ENCODE peak calls at places on chromosomes 1 and 21, in eight cellular contexts. R, I, L, Y, J, T, B and G are unnamed samples.

GRCh38 chr21:32167513-32167912 is 111.3 kb downstream of the MIS18A start:
- DNase-seq in T (no peak), R (no peak), B (no peak), J (no peak), Y (no peak), L (no peak), I (no peak), G (no peak)

GRCh38 chr1:95068956-95069710 is 3.6 kb downstream of the ALG14 start:
- DNase-seq in T (no peak), J (no peak), I (no peak), L (peak; percentile 56), R (no peak), B (no peak), Y (no peak), G (no peak)

GRCh38 chr21:45430521-45431501 is 25.8 kb downstream of the COL18A1 start:
- DNase-seq in Y (no peak), T (peak; percentile 85), B (no peak), R (no peak), I (no peak), J (no peak), L (peak; percentile 62), G (no peak)

GRCh38 chr1:58854576-58854975 is 70.7 kb upstream of the JUN start:
- DNase-seq in B (no peak), R (no peak), L (no peak), Y (no peak), J (no peak), I (no peak), T (no peak), G (peak; percentile 81)

GRCh38 chr1:57843760-57844159 is 419.9 kb upstream of the DAB1 start:
- DNase-seq in I (no peak), R (no peak), Y (no peak), L (no peak), B (no peak), T (no peak), J (no peak), G (no peak)

GRCh38 chr1:43366179-43366578 is 1.6 kb downstream of the ELOVL1 start:
- DNase-seq in B (no peak), Y (no peak), L (no peak), T (no peak), R (no peak), J (no peak), I (peak; percentile 47), G (no peak)

GRCh38 chr1:59323879-59324278 is 27.0 kb downstream of the FGGY start:
- DNase-seq in I (no peak), L (no peak), J (no peak), Y (no peak), B (no peak), T (no peak), R (peak; percentile 54), G (no peak)

GRCh38 chr1:184260382-184260781 is 126.4 kb upstream of the C1orf21 start:
- DNase-seq in L (no peak), T (no peak), Y (no peak), J (no peak), B (no peak), I (no peak), R (peak; percentile 86), G (no peak)

GRCh38 chr21:17925900-17926299 is 106.7 kb upstream of the C21orf91 start:
- DNase-seq in B (peak; percentile 20), L (peak; percentile 31), T (peak; percentile 12), J (no peak), R (peak; percentile 30), I (peak; percentile 17), Y (peak; percentile 17), G (no peak)

GRCh38 chr1:2974701-2975301 is 46.5 kb upstream of the ACTRT2 start:
- DNase-seq in T (no peak), B (no peak), J (no peak), L (no peak), R (no peak), I (no peak), Y (no peak), G (no peak)

GRCh38 chr1:20829946-20830345 is 42.8 kb upstream of the HP1BP3 start:
- DNase-seq in Y (no peak), I (no peak), R (no peak), T (no peak), L (no peak), J (no peak), B (no peak), G (no peak)

GRCh38 chr1:31617917-31618746 is 643 bp downstream of the HCRTR1 start:
- DNase-seq in I (no peak), R (peak; percentile 61), L (peak; percentile 29), T (peak; percentile 84), J (peak; percentile 17), B (no peak), Y (peak; percentile 19), G (no peak)

GRCh38 chr1:219812491-219813221 is 115.7 kb downstream of the SLC30A10 start:
- DNase-seq in B (peak; percentile 51), L (peak; percentile 90), R (peak; percentile 82), I (peak; percentile 78), Y (peak; percentile 80), J (no peak), T (peak; percentile 45), G (peak; percentile 43)

GRCh38 chr1:187281085-187281484 is 452.3 kb downstream of the PLA2G4A start:
- DNase-seq in Y (no peak), B (no peak), R (no peak), J (no peak), L (no peak), T (no peak), I (no peak), G (no peak)

GRCh38 chr1:119531606-119532323 is 24.8 kb downstream of the HSD3B1 start:
- DNase-seq in B (no peak), L (no peak), T (no peak), Y (no peak), J (no peak), R (no peak), I (no peak), G (no peak)

GRCh38 chr1:101147381-101147780 is 89.4 kb upstream of the S1PR1 start:
- DNase-seq in L (no peak), B (no peak), J (no peak), I (no peak), R (no peak), T (no peak), Y (no peak), G (no peak)

GRCh38 chr1:108801101-108801500 is 54.6 kb downstream of the STXBP3 start:
- DNase-seq in J (no peak), Y (no peak), I (no peak), T (no peak), L (no peak), B (no peak), R (peak; percentile 54), G (no peak)

GRCh38 chr1:169102567-169102966 is 3.9 kb upstream of the ATP1B1 start:
- DNase-seq in L (peak; percentile 74), J (no peak), B (no peak), T (no peak), R (peak; percentile 71), Y (peak; percentile 53), I (no peak), G (peak; percentile 50)

GRCh38 chr1:37602750-37603694 is 7.3 kb upstream of the GNL2 start:
- DNase-seq in Y (peak; percentile 63), B (no peak), J (no peak), L (peak; percentile 52), T (peak; percentile 55), I (peak; percentile 12), R (peak; percentile 59), G (peak; percentile 63)

GRCh38 chr1:205301220-205301821 is 20.2 kb downstream of the NUAK2 start:
- DNase-seq in J (no peak), I (no peak), R (peak; percentile 94), B (peak; percentile 79), L (peak; percentile 77), T (peak; percentile 82), Y (no peak), G (peak; percentile 89)

GRCh38 chr1:53408755-53409129 is 50.5 kb upstream of the DMRTB1 start:
- DNase-seq in B (no peak), T (no peak), Y (no peak), R (no peak), J (no peak), I (no peak), L (no peak), G (no peak)

GRCh38 chr1:31788825-31789256 is 24.7 kb upstream of the ADGRB2 start:
- DNase-seq in R (no peak), T (no peak), B (peak; percentile 13), L (peak; percentile 58), Y (peak; percentile 48), J (no peak), I (no peak), G (no peak)

GRCh38 chr1:16925635-16926490 is 4.1 kb downstream of the CROCC start:
- DNase-seq in I (peak; percentile 69), Y (no peak), B (no peak), J (no peak), T (no peak), L (no peak), R (no peak), G (no peak)

GRCh38 chr1:59178339-59178744 is 118.6 kb upstream of the FGGY start:
- DNase-seq in L (no peak), T (no peak), Y (no peak), I (no peak), B (peak; percentile 96), J (no peak), R (no peak), G (no peak)

GRCh38 chr1:200263203-200263602 is 146.6 kb downstream of the ZNF281 start:
- DNase-seq in T (no peak), B (no peak), J (no peak), Y (no peak), L (no peak), R (no peak), I (no peak), G (no peak)

GRCh38 chr1:30753660-30754123 is 3.9 kb downstream of the LAPTM5 start:
- DNase-seq in Y (no peak), L (no peak), J (no peak), R (no peak), B (no peak), T (no peak), I (no peak), G (no peak)

GRCh38 chr21:33644383-33645074 is 2.2 kb downstream of the ITSN1 start:
- DNase-seq in R (peak; percentile 61), B (no peak), I (no peak), L (no peak), Y (no peak), T (no peak), J (no peak), G (no peak)

GRCh38 chr1:32539584-32540571 is 651 bp downstream of the ZBTB8A start:
- DNase-seq in L (peak; percentile 51), I (peak; percentile 34), R (peak; percentile 69), B (no peak), T (peak; percentile 69), J (no peak), Y (peak; percentile 53), G (no peak)

GRCh38 chr1:172833956-172834355 is 175.1 kb downstream of the FASLG start:
- DNase-seq in B (no peak), Y (no peak), I (no peak), T (no peak), J (no peak), L (no peak), R (no peak), G (no peak)

GRCh38 chr1:193448682-193449461 is 262.5 kb upstream of the B3GALT2 start:
- DNase-seq in I (no peak), B (no peak), T (no peak), J (no peak), L (no peak), R (no peak), Y (no peak), G (no peak)